ENCODE peak calls at places on chromosomes 5 and 9, in six cellular contexts. One of them, this sample, is unnamed.

GRCh38 chr9:31393240-31393639 is 991.2 kb upstream of the ACO1 start:
- DNase-seq in AG09309: no peak
- DNase-seq in fibroblast of lung: no peak
- DNase-seq in choroid plexus epithelial cell: peak; percentile 39
- DNase-seq in H9: no peak
- DNase-seq in lower lobe of right lung: no peak
- DNase-seq in this sample: no peak

GRCh38 chr5:117072439-117072838 is 497.8 kb upstream of the SEMA6A start:
- DNase-seq in lower lobe of right lung: no peak
- DNase-seq in fibroblast of lung: no peak
- DNase-seq in AG09309: no peak
- DNase-seq in choroid plexus epithelial cell: no peak
- DNase-seq in H9: peak; percentile 66
- DNase-seq in this sample: no peak

GRCh38 chr9:75086443-75087278 is 1.3 kb downstream of the NMRK1 start:
- DNase-seq in choroid plexus epithelial cell: no peak
- DNase-seq in H9: no peak
- DNase-seq in lower lobe of right lung: peak; percentile 64
- DNase-seq in AG09309: no peak
- DNase-seq in fibroblast of lung: no peak
- DNase-seq in this sample: no peak

GRCh38 chr5:149800563-149801103 is 70.5 kb downstream of the PPARGC1B start:
- DNase-seq in choroid plexus epithelial cell: peak; percentile 40
- DNase-seq in fibroblast of lung: no peak
- DNase-seq in lower lobe of right lung: no peak
- DNase-seq in AG09309: no peak
- DNase-seq in H9: no peak
- DNase-seq in this sample: no peak

GRCh38 chr9:85425153-85425611 is 316.6 kb downstream of the AGTPBP1 start:
- DNase-seq in lower lobe of right lung: peak; percentile 64
- DNase-seq in choroid plexus epithelial cell: peak; percentile 33
- DNase-seq in H9: peak; percentile 92
- DNase-seq in AG09309: peak; percentile 53
- DNase-seq in fibroblast of lung: peak; percentile 39
- DNase-seq in this sample: peak; percentile 83

GRCh38 chr9:20620658-20621552 is 1.4 kb downstream of the MLLT3 start:
- DNase-seq in AG09309: no peak
- DNase-seq in choroid plexus epithelial cell: peak; percentile 50
- DNase-seq in lower lobe of right lung: peak; percentile 59
- DNase-seq in H9: peak; percentile 42
- DNase-seq in fibroblast of lung: peak; percentile 45
- DNase-seq in this sample: peak; percentile 13

GRCh38 chr5:158590936-158591863 is 508.5 kb downstream of the EBF1 start:
- DNase-seq in AG09309: no peak
- DNase-seq in choroid plexus epithelial cell: peak; percentile 81
- DNase-seq in H9: peak; percentile 63
- DNase-seq in lower lobe of right lung: no peak
- DNase-seq in fibroblast of lung: peak; percentile 66
- DNase-seq in this sample: no peak

GRCh38 chr9:38047301-38048251 is 21.5 kb downstream of the SHB start:
- DNase-seq in fibroblast of lung: peak; percentile 98
- DNase-seq in H9: peak; percentile 90
- DNase-seq in lower lobe of right lung: peak; percentile 75
- DNase-seq in AG09309: peak; percentile 81
- DNase-seq in choroid plexus epithelial cell: peak; percentile 87
- DNase-seq in this sample: peak; percentile 12

GRCh38 chr9:79220666-79221065 is 351.1 kb upstream of the TLE4 start:
- DNase-seq in lower lobe of right lung: no peak
- DNase-seq in choroid plexus epithelial cell: peak; percentile 56
- DNase-seq in AG09309: peak; percentile 48
- DNase-seq in fibroblast of lung: peak; percentile 87
- DNase-seq in H9: no peak
- DNase-seq in this sample: no peak

GRCh38 chr5:180439911-180440769 is 54.0 kb upstream of the CNOT6 start:
- DNase-seq in H9: peak; percentile 71
- DNase-seq in fibroblast of lung: no peak
- DNase-seq in AG09309: no peak
- DNase-seq in lower lobe of right lung: no peak
- DNase-seq in choroid plexus epithelial cell: no peak
- DNase-seq in this sample: no peak
- TF ChIP-seq CTCF in H9: peak; percentile 50
- TF ChIP-seq CTCF in fibroblast of lung: no peak
- TF ChIP-seq CTCF in AG09309: no peak
- TF ChIP-seq CTCF in lower lobe of right lung: no peak
- TF ChIP-seq CTCF in choroid plexus epithelial cell: peak; percentile 4
- TF ChIP-seq CTCF in this sample: no peak

DNA sequence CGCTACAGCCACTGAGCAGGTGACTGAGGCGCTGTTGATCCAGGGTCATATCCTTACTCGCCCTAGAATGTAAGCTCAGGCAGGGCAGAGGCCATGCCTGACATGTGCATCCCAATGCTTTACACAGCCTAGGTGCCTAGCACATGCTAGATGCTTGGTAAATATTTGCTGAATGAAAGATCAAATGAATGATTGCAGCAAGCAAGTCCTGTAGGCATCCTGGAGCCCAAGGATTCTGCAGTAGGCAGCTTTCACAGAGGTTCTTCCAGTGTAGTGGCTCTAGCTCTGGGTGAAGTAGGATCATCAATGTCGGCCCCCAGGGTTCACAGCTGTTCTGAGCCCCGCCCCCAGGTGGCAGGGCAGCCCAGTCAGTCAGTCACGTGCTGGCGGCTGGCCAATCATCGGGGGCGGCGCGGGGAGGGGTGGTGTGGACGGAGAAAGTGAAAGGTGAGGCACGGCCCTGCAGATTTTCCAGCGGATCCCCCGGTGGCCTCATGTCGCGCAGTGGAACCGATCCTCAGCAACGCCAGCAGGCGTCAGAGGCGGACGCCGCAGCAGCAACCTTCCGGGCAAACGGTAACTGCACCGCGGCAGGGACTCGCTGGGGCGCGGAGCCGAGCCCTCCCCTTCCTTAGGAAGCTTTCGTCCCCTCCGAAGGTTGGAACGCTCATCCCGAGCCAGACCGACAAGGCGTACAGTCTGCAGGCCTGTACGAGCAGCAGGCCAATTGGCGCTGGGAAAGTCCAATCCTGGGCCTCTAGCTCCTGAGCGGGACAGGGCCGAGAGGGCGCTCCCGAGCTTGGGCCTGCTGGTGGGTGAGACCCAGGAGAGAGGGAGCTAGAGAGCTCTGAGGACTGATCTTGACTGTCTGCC is at the start of gene GALT:
- DNase-seq in H9: peak; percentile 96
- DNase-seq in AG09309: peak; percentile 46
- DNase-seq in choroid plexus epithelial cell: peak; percentile 83
- DNase-seq in fibroblast of lung: peak; percentile 80
- DNase-seq in lower lobe of right lung: peak; percentile 97
- DNase-seq in this sample: peak; percentile 93
- TF ChIP-seq CTCF in H9: peak; percentile 55
- TF ChIP-seq CTCF in AG09309: peak; percentile 58
- TF ChIP-seq CTCF in choroid plexus epithelial cell: peak; percentile 65
- TF ChIP-seq CTCF in fibroblast of lung: peak; percentile 67
- TF ChIP-seq CTCF in lower lobe of right lung: peak; percentile 52
- TF ChIP-seq CTCF in this sample: peak; percentile 53

DNA sequence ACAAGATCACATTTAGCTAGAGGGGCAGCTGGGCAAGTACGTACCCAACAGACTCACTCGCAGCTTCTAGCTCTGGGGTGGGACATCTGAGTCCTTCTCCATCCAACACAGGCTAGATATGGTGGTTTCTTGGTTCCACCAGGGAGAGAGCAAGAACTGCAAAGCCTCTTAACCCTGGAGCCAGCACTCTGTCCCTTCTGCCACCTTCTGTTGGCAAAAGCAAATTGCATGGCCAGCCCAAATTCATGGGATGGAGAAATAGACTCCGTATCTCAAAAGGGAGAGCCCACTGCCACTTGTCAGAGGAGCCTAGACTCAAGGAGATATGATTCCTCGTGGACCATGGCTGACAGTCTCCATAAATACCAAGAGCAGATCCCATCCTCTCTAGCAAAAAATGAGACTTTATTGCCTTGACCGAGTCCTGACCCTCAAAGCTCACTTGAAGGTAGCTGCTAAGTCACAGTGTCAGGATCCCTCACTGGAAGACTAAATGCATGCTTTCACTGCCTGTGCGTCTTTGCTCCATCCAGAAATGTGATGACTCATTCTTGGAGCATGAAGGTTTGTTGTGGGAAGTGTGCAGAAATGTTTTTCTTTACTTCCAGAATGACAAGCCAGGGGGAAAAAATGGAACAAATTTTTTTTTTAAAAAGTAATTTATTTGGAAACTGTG is 28.8 kb upstream of the ROR2 start:
- DNase-seq in H9: peak; percentile 61
- DNase-seq in AG09309: peak; percentile 71
- DNase-seq in fibroblast of lung: peak; percentile 92
- DNase-seq in choroid plexus epithelial cell: peak; percentile 93
- DNase-seq in lower lobe of right lung: no peak
- DNase-seq in this sample: peak; percentile 14
- TF ChIP-seq CTCF in H9: peak; percentile 71
- TF ChIP-seq CTCF in AG09309: peak; percentile 36
- TF ChIP-seq CTCF in fibroblast of lung: peak; percentile 45
- TF ChIP-seq CTCF in choroid plexus epithelial cell: peak; percentile 62
- TF ChIP-seq CTCF in lower lobe of right lung: peak; percentile 27
- TF ChIP-seq CTCF in this sample: peak; percentile 49

DNA sequence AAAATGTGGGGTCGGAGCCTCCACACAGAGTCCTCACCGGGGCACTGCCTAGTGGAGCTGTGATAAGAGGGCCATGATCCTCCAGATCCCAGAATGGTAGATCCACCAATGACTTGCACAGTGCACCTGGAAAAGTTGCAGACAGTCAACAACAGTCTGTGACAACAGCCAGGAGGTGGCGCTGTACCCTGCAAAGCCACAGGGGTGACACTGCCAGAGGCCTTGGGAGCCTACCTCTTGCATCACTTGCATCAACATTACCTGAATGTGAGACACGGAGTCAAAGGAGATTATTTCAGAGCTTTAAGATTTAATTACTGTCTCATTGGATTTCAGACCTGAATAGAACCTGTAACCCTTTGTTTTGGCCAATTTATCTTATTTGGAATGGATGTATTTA is 614.1 kb upstream of the CDH9 start:
- DNase-seq in fibroblast of lung: no peak
- DNase-seq in AG09309: no peak
- DNase-seq in choroid plexus epithelial cell: no peak
- DNase-seq in H9: peak; percentile 62
- DNase-seq in lower lobe of right lung: no peak
- DNase-seq in this sample: no peak
- TF ChIP-seq CTCF in fibroblast of lung: no peak
- TF ChIP-seq CTCF in AG09309: no peak
- TF ChIP-seq CTCF in choroid plexus epithelial cell: no peak
- TF ChIP-seq CTCF in H9: peak; percentile 63
- TF ChIP-seq CTCF in lower lobe of right lung: no peak
- TF ChIP-seq CTCF in this sample: no peak

DNA sequence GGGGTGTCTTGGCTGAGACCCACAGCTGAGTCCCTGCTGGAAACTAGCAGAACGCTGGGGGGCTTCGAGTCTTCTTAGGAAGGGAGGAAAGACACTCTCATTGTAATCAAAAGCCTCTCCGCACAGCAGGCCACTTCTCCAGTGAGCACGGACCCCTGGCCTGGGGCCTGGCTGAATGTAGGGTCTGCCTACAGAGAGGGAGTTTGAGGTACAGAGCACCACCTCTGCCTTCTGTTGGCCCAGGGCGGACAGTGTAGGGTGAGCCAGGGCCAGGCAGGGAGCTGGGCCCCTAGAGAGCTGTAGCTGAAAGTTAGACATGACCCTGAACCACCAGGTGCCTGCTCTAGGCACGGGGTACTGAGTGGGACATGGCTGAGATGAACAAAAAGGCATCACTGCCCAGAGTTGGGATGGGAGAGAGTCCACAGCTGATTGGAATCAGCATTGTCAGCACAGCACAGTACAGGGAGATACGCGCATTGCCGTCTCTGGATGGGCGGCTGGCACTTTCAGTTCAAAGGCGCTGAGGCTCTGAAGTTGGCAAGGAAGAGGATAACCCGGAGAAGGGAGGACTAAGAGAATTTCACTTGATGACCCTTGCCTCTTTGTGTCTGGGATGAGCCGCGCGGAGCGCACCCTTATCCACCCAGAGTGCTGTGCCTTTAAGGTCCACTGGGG is 363 bp upstream of the SLC25A48 start:
- DNase-seq in lower lobe of right lung: no peak
- DNase-seq in H9: no peak
- DNase-seq in choroid plexus epithelial cell: peak; percentile 43
- DNase-seq in AG09309: no peak
- DNase-seq in fibroblast of lung: no peak
- DNase-seq in this sample: no peak
- TF ChIP-seq CTCF in lower lobe of right lung: peak; percentile 47
- TF ChIP-seq CTCF in H9: peak; percentile 81
- TF ChIP-seq CTCF in choroid plexus epithelial cell: peak; percentile 73
- TF ChIP-seq CTCF in AG09309: peak; percentile 65
- TF ChIP-seq CTCF in fibroblast of lung: peak; percentile 69
- TF ChIP-seq CTCF in this sample: no peak

GRCh38 chr5:1292139-1292538 is 2.7 kb downstream of the TERT start:
- DNase-seq in lower lobe of right lung: no peak
- DNase-seq in choroid plexus epithelial cell: no peak
- DNase-seq in fibroblast of lung: no peak
- DNase-seq in H9: peak; percentile 21
- DNase-seq in AG09309: no peak
- DNase-seq in this sample: no peak
- TF ChIP-seq CTCF in lower lobe of right lung: no peak
- TF ChIP-seq CTCF in choroid plexus epithelial cell: no peak
- TF ChIP-seq CTCF in fibroblast of lung: no peak
- TF ChIP-seq CTCF in H9: no peak
- TF ChIP-seq CTCF in AG09309: no peak
- TF ChIP-seq CTCF in this sample: no peak

GRCh38 chr9:110143969-110144545 is 63.9 kb downstream of the C9orf152 start:
- DNase-seq in fibroblast of lung: no peak
- DNase-seq in choroid plexus epithelial cell: no peak
- DNase-seq in lower lobe of right lung: no peak
- DNase-seq in H9: no peak
- DNase-seq in AG09309: no peak
- DNase-seq in this sample: no peak
- TF ChIP-seq CTCF in fibroblast of lung: no peak
- TF ChIP-seq CTCF in choroid plexus epithelial cell: no peak
- TF ChIP-seq CTCF in lower lobe of right lung: no peak
- TF ChIP-seq CTCF in H9: no peak
- TF ChIP-seq CTCF in AG09309: no peak
- TF ChIP-seq CTCF in this sample: no peak

This sample was measured in neural crest cell.